ENCODE peak calls at places on chromosomes 6 and 20, in four cellular contexts. One of them, this sample, is unnamed.
A peak's percentile ranks its signal among the peaks of the same experiment; 100 is the strongest.

GRCh38 chr20:57612436-57612835 is 7.8 kb downstream of the ZBP1 start:
- DNase-seq in CD8-positive, alpha-beta memory T cell: no peak
- DNase-seq in HFF-Myc: no peak
- DNase-seq in left ventricle myocardium inferior: no peak
- DNase-seq in this sample: no peak

GRCh38 chr6:116577486-116577885 is 6.2 kb downstream of the RWDD1 start:
- DNase-seq in HFF-Myc: no peak
- DNase-seq in left ventricle myocardium inferior: no peak
- DNase-seq in CD8-positive, alpha-beta memory T cell: no peak
- DNase-seq in this sample: no peak

GRCh38 chr6:88856566-88856965 is 106.9 kb downstream of the RNGTT start:
- DNase-seq in HFF-Myc: no peak
- DNase-seq in left ventricle myocardium inferior: no peak
- DNase-seq in CD8-positive, alpha-beta memory T cell: no peak
- DNase-seq in this sample: no peak

GRCh38 chr20:219290-220115 is 7.6 kb upstream of the DEFB129 start:
- DNase-seq in CD8-positive, alpha-beta memory T cell: no peak
- DNase-seq in left ventricle myocardium inferior: no peak
- DNase-seq in HFF-Myc: no peak
- DNase-seq in this sample: no peak

GRCh38 chr20:47249913-47250312 is 106.6 kb downstream of the ZMYND8 start:
- DNase-seq in HFF-Myc: no peak
- DNase-seq in left ventricle myocardium inferior: no peak
- DNase-seq in CD8-positive, alpha-beta memory T cell: no peak
- DNase-seq in this sample: no peak

GRCh38 chr20:9442858-9443257 is 71.5 kb upstream of the LAMP5 start:
- DNase-seq in left ventricle myocardium inferior: no peak
- DNase-seq in HFF-Myc: no peak
- DNase-seq in CD8-positive, alpha-beta memory T cell: no peak
- DNase-seq in this sample: no peak

GRCh38 chr20:22836211-22836610 is 198.9 kb upstream of the SSTR4 start:
- DNase-seq in left ventricle myocardium inferior: no peak
- DNase-seq in HFF-Myc: no peak
- DNase-seq in CD8-positive, alpha-beta memory T cell: no peak
- DNase-seq in this sample: no peak

GRCh38 chr20:12110711-12111110 is 193.0 kb downstream of the BTBD3 start:
- DNase-seq in left ventricle myocardium inferior: no peak
- DNase-seq in CD8-positive, alpha-beta memory T cell: no peak
- DNase-seq in HFF-Myc: no peak
- DNase-seq in this sample: no peak

GRCh38 chr6:158789115-158789917 is 29.9 kb downstream of the EZR start:
- DNase-seq in left ventricle myocardium inferior: no peak
- DNase-seq in HFF-Myc: no peak
- DNase-seq in CD8-positive, alpha-beta memory T cell: peak; percentile 73
- DNase-seq in this sample: no peak

GRCh38 chr6:56652994-56653393 is 10.3 kb upstream of the DST start:
- DNase-seq in CD8-positive, alpha-beta memory T cell: no peak
- DNase-seq in HFF-Myc: no peak
- DNase-seq in left ventricle myocardium inferior: no peak
- DNase-seq in this sample: no peak

GRCh38 chr20:23909390-23909789 is 29.8 kb upstream of the CST5 start:
- DNase-seq in HFF-Myc: no peak
- DNase-seq in CD8-positive, alpha-beta memory T cell: no peak
- DNase-seq in left ventricle myocardium inferior: no peak
- DNase-seq in this sample: no peak

GRCh38 chr6:102068349-102068748 is 674.8 kb downstream of the GRIK2 start:
- DNase-seq in HFF-Myc: no peak
- DNase-seq in left ventricle myocardium inferior: no peak
- DNase-seq in CD8-positive, alpha-beta memory T cell: no peak
- DNase-seq in this sample: no peak

GRCh38 chr6:122563364-122564052 is 46.7 kb upstream of the PKIB start:
- DNase-seq in CD8-positive, alpha-beta memory T cell: no peak
- DNase-seq in HFF-Myc: no peak
- DNase-seq in left ventricle myocardium inferior: no peak
- DNase-seq in this sample: no peak

GRCh38 chr6:73028893-73029450 is 196.3 kb downstream of the KHDC1L start:
- DNase-seq in left ventricle myocardium inferior: no peak
- DNase-seq in CD8-positive, alpha-beta memory T cell: no peak
- DNase-seq in HFF-Myc: no peak
- DNase-seq in this sample: no peak

DNA sequence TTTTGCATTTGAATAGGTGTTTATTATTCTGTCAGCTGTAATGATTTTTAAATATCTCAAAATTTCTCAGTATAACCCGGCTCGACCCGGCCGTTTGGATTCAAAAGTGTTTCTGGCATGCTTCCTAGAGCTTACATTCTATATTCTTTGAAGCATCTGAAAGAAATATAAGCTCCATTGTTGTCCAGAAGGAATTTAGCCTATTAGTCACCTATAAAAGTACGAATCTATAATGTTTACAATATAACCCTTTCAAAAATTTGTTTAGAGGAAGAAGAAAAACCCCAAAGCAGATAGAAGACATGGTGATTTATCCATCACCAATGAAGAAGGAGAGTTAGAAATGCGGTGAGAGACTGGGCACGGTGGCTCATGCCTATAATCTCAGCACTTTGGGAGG is 22.3 kb upstream of the HECA start:
- DNase-seq in HFF-Myc: no peak
- DNase-seq in left ventricle myocardium inferior: no peak
- DNase-seq in CD8-positive, alpha-beta memory T cell: no peak
- DNase-seq in this sample: no peak
- H3K4me3 ChIP-seq in HFF-Myc: no peak overlapping the region
- H3K4me3 ChIP-seq in left ventricle myocardium inferior: no peak overlapping the region
- H3K4me3 ChIP-seq in CD8-positive, alpha-beta memory T cell: no peak overlapping the region
- H3K4me3 ChIP-seq in this sample: no peak overlapping the region

GRCh38 chr20:48919882-48920526 is 1.5 kb upstream of the ARFGEF2 start:
- DNase-seq in left ventricle myocardium inferior: no peak
- DNase-seq in CD8-positive, alpha-beta memory T cell: no peak
- DNase-seq in HFF-Myc: no peak
- DNase-seq in this sample: no peak
- H3K4me3 ChIP-seq in left ventricle myocardium inferior: no peak overlapping the region
- H3K4me3 ChIP-seq in CD8-positive, alpha-beta memory T cell: peak overlapping the region; percentile 98
- H3K4me3 ChIP-seq in HFF-Myc: no peak overlapping the region
- H3K4me3 ChIP-seq in this sample: no peak overlapping the region

GRCh38 chr20:33729101-33729500 is 2.7 kb upstream of the ZNF341 start:
- DNase-seq in HFF-Myc: no peak
- DNase-seq in left ventricle myocardium inferior: no peak
- DNase-seq in CD8-positive, alpha-beta memory T cell: no peak
- DNase-seq in this sample: no peak
- H3K4me3 ChIP-seq in HFF-Myc: no peak overlapping the region
- H3K4me3 ChIP-seq in left ventricle myocardium inferior: no peak overlapping the region
- H3K4me3 ChIP-seq in CD8-positive, alpha-beta memory T cell: no peak overlapping the region
- H3K4me3 ChIP-seq in this sample: no peak overlapping the region

GRCh38 chr20:59938221-59938620 is 1.9 kb downstream of the PPP1R3D start:
- DNase-seq in CD8-positive, alpha-beta memory T cell: no peak
- DNase-seq in HFF-Myc: no peak
- DNase-seq in left ventricle myocardium inferior: no peak
- DNase-seq in this sample: no peak
- H3K4me3 ChIP-seq in CD8-positive, alpha-beta memory T cell: no peak overlapping the region
- H3K4me3 ChIP-seq in HFF-Myc: peak overlapping the region; percentile 12
- H3K4me3 ChIP-seq in left ventricle myocardium inferior: peak overlapping the region; percentile 85
- H3K4me3 ChIP-seq in this sample: no peak overlapping the region

GRCh38 chr6:108157972-108158441 is 7.8 kb upstream of the NR2E1 start:
- DNase-seq in HFF-Myc: no peak
- DNase-seq in left ventricle myocardium inferior: no peak
- DNase-seq in CD8-positive, alpha-beta memory T cell: no peak
- DNase-seq in this sample: no peak
- H3K4me3 ChIP-seq in HFF-Myc: no peak overlapping the region
- H3K4me3 ChIP-seq in left ventricle myocardium inferior: peak overlapping the region; percentile 52
- H3K4me3 ChIP-seq in CD8-positive, alpha-beta memory T cell: no peak overlapping the region
- H3K4me3 ChIP-seq in this sample: peak overlapping the region; percentile 33

GRCh38 chr6:17962436-17963031 is 24.9 kb downstream of the KIF13A start:
- DNase-seq in CD8-positive, alpha-beta memory T cell: no peak
- DNase-seq in left ventricle myocardium inferior: peak; percentile 83
- DNase-seq in HFF-Myc: peak; percentile 91
- DNase-seq in this sample: peak; percentile 49
- H3K4me3 ChIP-seq in CD8-positive, alpha-beta memory T cell: no peak overlapping the region
- H3K4me3 ChIP-seq in left ventricle myocardium inferior: peak overlapping the region; percentile 18
- H3K4me3 ChIP-seq in HFF-Myc: no peak overlapping the region
- H3K4me3 ChIP-seq in this sample: no peak overlapping the region

GRCh38 chr6:143678980-143679379 is 1.2 kb downstream of the PHACTR2 start:
- DNase-seq in CD8-positive, alpha-beta memory T cell: peak; percentile 5
- DNase-seq in HFF-Myc: no peak
- DNase-seq in left ventricle myocardium inferior: no peak
- DNase-seq in this sample: no peak
- H3K4me3 ChIP-seq in CD8-positive, alpha-beta memory T cell: no peak overlapping the region
- H3K4me3 ChIP-seq in HFF-Myc: peak overlapping the region; percentile 72
- H3K4me3 ChIP-seq in left ventricle myocardium inferior: peak overlapping the region; percentile 86
- H3K4me3 ChIP-seq in this sample: peak overlapping the region; percentile 81

GRCh38 chr6:19806971-19807396 is 30.2 kb upstream of the ID4 start:
- DNase-seq in left ventricle myocardium inferior: no peak
- DNase-seq in HFF-Myc: no peak
- DNase-seq in CD8-positive, alpha-beta memory T cell: no peak
- DNase-seq in this sample: no peak

GRCh38 chr6:19802656-19803055 is 34.5 kb upstream of the ID4 start:
- DNase-seq in CD8-positive, alpha-beta memory T cell: no peak
- DNase-seq in HFF-Myc: no peak
- DNase-seq in left ventricle myocardium inferior: no peak
- DNase-seq in this sample: no peak

GRCh38 chr6:19805146-19805515 is 32.0 kb upstream of the ID4 start:
- DNase-seq in HFF-Myc: no peak
- DNase-seq in left ventricle myocardium inferior: no peak
- DNase-seq in CD8-positive, alpha-beta memory T cell: no peak
- DNase-seq in this sample: no peak

GRCh38 chr6:19804362-19805145 is 32.6 kb upstream of the ID4 start:
- DNase-seq in HFF-Myc: peak; percentile 78
- DNase-seq in left ventricle myocardium inferior: peak; percentile 95
- DNase-seq in CD8-positive, alpha-beta memory T cell: no peak
- DNase-seq in this sample: peak; percentile 96

GRCh38 chr6:19803331-19804330 is 33.5 kb upstream of the ID4 start:
- DNase-seq in left ventricle myocardium inferior: no peak
- DNase-seq in HFF-Myc: no peak
- DNase-seq in CD8-positive, alpha-beta memory T cell: no peak
- DNase-seq in this sample: no peak
- H3K4me3 ChIP-seq in left ventricle myocardium inferior: peak overlapping the region; percentile 71
- H3K4me3 ChIP-seq in HFF-Myc: peak overlapping the region; percentile 45
- H3K4me3 ChIP-seq in CD8-positive, alpha-beta memory T cell: no peak overlapping the region
- H3K4me3 ChIP-seq in this sample: peak overlapping the region; percentile 71

DNA sequence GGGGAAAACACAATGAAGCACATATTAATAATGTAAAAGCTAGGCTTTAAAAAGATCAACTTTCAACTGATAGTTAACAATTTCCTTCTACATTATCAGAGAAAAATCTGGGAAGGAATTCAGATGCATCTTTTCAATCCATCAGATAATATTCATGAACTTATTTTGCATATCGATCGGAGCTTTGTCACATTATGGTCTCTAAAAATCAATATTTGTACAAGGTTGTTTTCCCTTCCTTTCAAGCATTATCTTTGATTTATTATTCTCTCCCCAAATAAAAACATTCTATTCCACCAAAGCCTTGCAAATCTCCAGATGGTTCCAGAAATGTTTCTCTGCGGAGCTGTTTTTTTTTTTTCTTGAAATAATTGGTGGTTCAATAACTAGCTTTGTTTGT is 101.9 kb downstream of the GPR63 start:
- DNase-seq in HFF-Myc: no peak
- DNase-seq in CD8-positive, alpha-beta memory T cell: no peak
- DNase-seq in left ventricle myocardium inferior: no peak
- DNase-seq in this sample: no peak
- H3K4me3 ChIP-seq in HFF-Myc: no peak overlapping the region
- H3K4me3 ChIP-seq in CD8-positive, alpha-beta memory T cell: no peak overlapping the region
- H3K4me3 ChIP-seq in left ventricle myocardium inferior: no peak overlapping the region
- H3K4me3 ChIP-seq in this sample: no peak overlapping the region

This sample was measured in testis.